ENCODE peak calls at places on chromosomes 3 and 15, in nine cellular contexts. M is aorta; Q is naive thymus-derived CD4-positive, alpha-beta T cell; V is bronchial epithelial cell; A is MM.1S; N is endothelial cell; K is DMS53; G is EL; Y is NCI-H1092. R is an unnamed sample.

GRCh38 chr3:20064796-20065564 is 24.7 kb downstream of the KAT2B start:
- DNase-seq in Y (peak; percentile 25), M (no peak), K (peak; percentile 1), V (peak; percentile 80), Q (no peak), G (no peak), N (no peak), A (no peak), R (no peak)

GRCh38 chr3:62632510-62633294 is 242.5 kb downstream of the CADPS start:
- DNase-seq in V (no peak), M (no peak), Y (no peak), N (no peak), K (no peak), Q (no peak), G (no peak), A (peak; percentile 60), R (no peak)

GRCh38 chr3:183300996-183301562 is 48.0 kb downstream of the B3GNT5 start:
- DNase-seq in G (peak; percentile 64), N (no peak), V (no peak), M (no peak), A (no peak), Q (no peak), K (no peak), Y (no peak), R (peak; percentile 29)

GRCh38 chr15:64284037-64284436 is 71.9 kb downstream of the CSNK1G1 start:
- DNase-seq in K (no peak), Q (no peak), M (no peak), Y (no peak), N (no peak), G (peak; percentile 49), V (peak; percentile 37), A (no peak), R (peak; percentile 25)

GRCh38 chr3:110969229-110970211 is 102.1 kb upstream of the NECTIN3 start:
- DNase-seq in G (no peak), M (no peak), A (no peak), Q (no peak), V (no peak), N (no peak), Y (no peak), K (no peak), R (peak; percentile 1)

GRCh38 chr15:44177139-44177538 is 17.9 kb downstream of the FRMD5 start:
- DNase-seq in Y (no peak), M (no peak), G (no peak), A (no peak), Q (no peak), V (no peak), K (no peak), N (no peak), R (no peak)

GRCh38 chr15:34335176-34335575 is 2.4 kb downstream of the SLC12A6 start:
- DNase-seq in G (no peak), K (no peak), Q (no peak), V (peak; percentile 63), M (no peak), A (no peak), N (no peak), Y (no peak), R (no peak)

GRCh38 chr3:100041328-100041749 is 73.0 kb downstream of the FILIP1L start:
- DNase-seq in M (no peak), A (no peak), V (peak; percentile 88), Q (no peak), G (peak; percentile 92), N (no peak), K (peak; percentile 16), Y (no peak), R (peak; percentile 91)

GRCh38 chr3:24640330-24640877 is 145.8 kb upstream of the THRB start:
- DNase-seq in V (peak; percentile 64), K (peak; percentile 28), G (peak; percentile 23), A (no peak), Y (peak; percentile 4), N (no peak), Q (no peak), M (no peak), R (peak; percentile 53)